ENCODE peak calls at places on chromosome 12, in six cellular contexts. One of them, this sample, is unnamed.

GRCh38 chr12:30970559-30971202 is 44.1 kb downstream of the TSPAN11 start:
- DNase-seq in fibroblast of lung: no peak
- DNase-seq in Panc1: no peak
- DNase-seq in tibial artery: no peak
- DNase-seq in neural progenitor cell: no peak
- DNase-seq in left ventricle myocardium inferior: peak; percentile 22
- DNase-seq in this sample: no peak

GRCh38 chr12:67681145-67681778 is 32.7 kb downstream of the DYRK2 start:
- DNase-seq in fibroblast of lung: peak; percentile 97
- DNase-seq in Panc1: peak; percentile 8
- DNase-seq in neural progenitor cell: no peak
- DNase-seq in tibial artery: no peak
- DNase-seq in left ventricle myocardium inferior: no peak
- DNase-seq in this sample: peak; percentile 68

GRCh38 chr12:104290320-104290719 is 13.2 kb upstream of the EID3 start:
- DNase-seq in fibroblast of lung: no peak
- DNase-seq in neural progenitor cell: no peak
- DNase-seq in Panc1: no peak
- DNase-seq in tibial artery: no peak
- DNase-seq in left ventricle myocardium inferior: no peak
- DNase-seq in this sample: no peak

GRCh38 chr12:30739020-30739419 is 15.7 kb downstream of the CAPRIN2 start:
- DNase-seq in Panc1: no peak
- DNase-seq in tibial artery: no peak
- DNase-seq in fibroblast of lung: no peak
- DNase-seq in neural progenitor cell: no peak
- DNase-seq in left ventricle myocardium inferior: no peak
- DNase-seq in this sample: no peak

GRCh38 chr12:25187781-25188180 is 7.2 kb downstream of the DNAI7 start:
- DNase-seq in left ventricle myocardium inferior: no peak
- DNase-seq in neural progenitor cell: no peak
- DNase-seq in fibroblast of lung: peak; percentile 96
- DNase-seq in tibial artery: no peak
- DNase-seq in Panc1: no peak
- DNase-seq in this sample: no peak

GRCh38 chr12:56528836-56529235 is 7.2 kb downstream of the RBMS2 start:
- DNase-seq in left ventricle myocardium inferior: no peak
- DNase-seq in tibial artery: no peak
- DNase-seq in fibroblast of lung: peak; percentile 26
- DNase-seq in neural progenitor cell: no peak
- DNase-seq in Panc1: no peak
- DNase-seq in this sample: no peak

GRCh38 chr12:71477609-71478008 is 38.0 kb downstream of the LGR5 start:
- DNase-seq in left ventricle myocardium inferior: no peak
- DNase-seq in fibroblast of lung: no peak
- DNase-seq in tibial artery: no peak
- DNase-seq in Panc1: no peak
- DNase-seq in neural progenitor cell: no peak
- DNase-seq in this sample: no peak

GRCh38 chr12:95959107-95959506 is 16.0 kb downstream of the AMDHD1 start:
- DNase-seq in fibroblast of lung: peak; percentile 15
- DNase-seq in Panc1: no peak
- DNase-seq in neural progenitor cell: peak; percentile 35
- DNase-seq in left ventricle myocardium inferior: no peak
- DNase-seq in tibial artery: no peak
- DNase-seq in this sample: no peak

GRCh38 chr12:32302218-32302826 is 97.0 kb upstream of the FGD4 start:
- DNase-seq in left ventricle myocardium inferior: no peak
- DNase-seq in neural progenitor cell: peak; percentile 46
- DNase-seq in Panc1: peak; percentile 45
- DNase-seq in tibial artery: no peak
- DNase-seq in fibroblast of lung: no peak
- DNase-seq in this sample: no peak

GRCh38 chr12:96258451-96258933 is 64.3 kb downstream of the ELK3 start:
- DNase-seq in fibroblast of lung: peak; percentile 73
- DNase-seq in left ventricle myocardium inferior: peak; percentile 61
- DNase-seq in tibial artery: peak; percentile 84
- DNase-seq in Panc1: no peak
- DNase-seq in neural progenitor cell: peak; percentile 66
- DNase-seq in this sample: peak; percentile 70

GRCh38 chr12:40058721-40059190 is 47.1 kb downstream of the SLC2A13 start:
- DNase-seq in tibial artery: no peak
- DNase-seq in Panc1: no peak
- DNase-seq in neural progenitor cell: no peak
- DNase-seq in fibroblast of lung: peak; percentile 7
- DNase-seq in left ventricle myocardium inferior: no peak
- DNase-seq in this sample: no peak

GRCh38 chr12:120783197-120783596 is 57.6 kb downstream of the ACADS start:
- DNase-seq in tibial artery: no peak
- DNase-seq in left ventricle myocardium inferior: no peak
- DNase-seq in fibroblast of lung: peak; percentile 73
- DNase-seq in neural progenitor cell: no peak
- DNase-seq in Panc1: no peak
- DNase-seq in this sample: no peak

GRCh38 chr12:40992158-40992557 is 196.0 kb upstream of the PDZRN4 start:
- DNase-seq in Panc1: no peak
- DNase-seq in tibial artery: no peak
- DNase-seq in neural progenitor cell: no peak
- DNase-seq in left ventricle myocardium inferior: no peak
- DNase-seq in fibroblast of lung: no peak
- DNase-seq in this sample: no peak

GRCh38 chr12:123384994-123385376 is 1.1 kb downstream of the KMT5A start:
- DNase-seq in Panc1: no peak
- DNase-seq in tibial artery: no peak
- DNase-seq in neural progenitor cell: no peak
- DNase-seq in fibroblast of lung: peak; percentile 63
- DNase-seq in left ventricle myocardium inferior: no peak
- DNase-seq in this sample: no peak
- H3K4me3 ChIP-seq in Panc1: peak overlapping the region; percentile 87
- H3K4me3 ChIP-seq in tibial artery: peak overlapping the region; percentile 95
- H3K4me3 ChIP-seq in neural progenitor cell: peak overlapping the region; percentile 85
- H3K4me3 ChIP-seq in fibroblast of lung: peak overlapping the region; percentile 90
- H3K4me3 ChIP-seq in left ventricle myocardium inferior: peak overlapping the region; percentile 94
- H3K4me3 ChIP-seq in this sample: peak overlapping the region; percentile 85

GRCh38 chr12:3207858-3208257 is 130.7 kb downstream of the TSPAN9 start:
- DNase-seq in Panc1: no peak
- DNase-seq in fibroblast of lung: no peak
- DNase-seq in neural progenitor cell: peak; percentile 57
- DNase-seq in tibial artery: no peak
- DNase-seq in left ventricle myocardium inferior: no peak
- DNase-seq in this sample: no peak
- TF ChIP-seq CTCF in Panc1: no peak
- TF ChIP-seq CTCF in fibroblast of lung: no peak
- TF ChIP-seq CTCF in neural progenitor cell: peak; percentile 54
- TF ChIP-seq CTCF in tibial artery: no peak
- TF ChIP-seq CTCF in left ventricle myocardium inferior: peak; percentile 52
- TF ChIP-seq CTCF in this sample: peak; percentile 57

GRCh38 chr12:17802657-17803641 is 287.0 kb downstream of the RERGL start:
- DNase-seq in neural progenitor cell: no peak
- DNase-seq in left ventricle myocardium inferior: no peak
- DNase-seq in Panc1: no peak
- DNase-seq in tibial artery: no peak
- DNase-seq in fibroblast of lung: no peak
- DNase-seq in this sample: no peak
- H3K9me3 ChIP-seq in neural progenitor cell: no peaks in the 10 kb centered on the region
- H3K9me3 ChIP-seq in left ventricle myocardium inferior: peaks cover 55% of the 10 kb centered on the region
- H3K9me3 ChIP-seq in Panc1: no peaks in the 10 kb centered on the region
- H3K9me3 ChIP-seq in tibial artery: no peaks in the 10 kb centered on the region
- H3K9me3 ChIP-seq in fibroblast of lung: no peaks in the 10 kb centered on the region
- H3K9me3 ChIP-seq in this sample: no peaks in the 10 kb centered on the region

GRCh38 chr12:93777249-93777648 is 100.1 kb downstream of the CRADD start:
- DNase-seq in neural progenitor cell: no peak
- DNase-seq in left ventricle myocardium inferior: no peak
- DNase-seq in tibial artery: no peak
- DNase-seq in Panc1: no peak
- DNase-seq in fibroblast of lung: peak; percentile 62
- DNase-seq in this sample: no peak
- H3K4me3 ChIP-seq in neural progenitor cell: no peak overlapping the region
- H3K4me3 ChIP-seq in left ventricle myocardium inferior: peak overlapping the region; percentile 32
- H3K4me3 ChIP-seq in tibial artery: no peak overlapping the region
- H3K4me3 ChIP-seq in Panc1: no peak overlapping the region
- H3K4me3 ChIP-seq in fibroblast of lung: no peak overlapping the region
- H3K4me3 ChIP-seq in this sample: no peak overlapping the region

GRCh38 chr12:6697584-6698351 is 2.8 kb downstream of the PIANP start:
- DNase-seq in fibroblast of lung: peak; percentile 40
- DNase-seq in left ventricle myocardium inferior: no peak
- DNase-seq in Panc1: no peak
- DNase-seq in tibial artery: no peak
- DNase-seq in neural progenitor cell: peak; percentile 72
- DNase-seq in this sample: no peak
- TF ChIP-seq CTCF in fibroblast of lung: peak; percentile 59
- TF ChIP-seq CTCF in left ventricle myocardium inferior: peak; percentile 56
- TF ChIP-seq CTCF in Panc1: peak; percentile 80
- TF ChIP-seq CTCF in tibial artery: no peak
- TF ChIP-seq CTCF in neural progenitor cell: peak; percentile 58
- TF ChIP-seq CTCF in this sample: peak; percentile 50

GRCh38 chr12:34406996-34407300 is 384.7 kb downstream of the ALG10 start:
- DNase-seq in fibroblast of lung: no peak
- DNase-seq in Panc1: no peak
- DNase-seq in tibial artery: peak; percentile 54
- DNase-seq in neural progenitor cell: no peak
- DNase-seq in left ventricle myocardium inferior: no peak
- DNase-seq in this sample: no peak
- H3K9me3 ChIP-seq in fibroblast of lung: no peaks in the 10 kb centered on the region
- H3K9me3 ChIP-seq in Panc1: no peaks in the 10 kb centered on the region
- H3K9me3 ChIP-seq in tibial artery: peaks cover 6% of the 10 kb centered on the region
- H3K9me3 ChIP-seq in neural progenitor cell: peaks cover 35% of the 10 kb centered on the region
- H3K9me3 ChIP-seq in left ventricle myocardium inferior: peaks cover 99% of the 10 kb centered on the region
- H3K9me3 ChIP-seq in this sample: peaks cover 59% of the 10 kb centered on the region

DNA sequence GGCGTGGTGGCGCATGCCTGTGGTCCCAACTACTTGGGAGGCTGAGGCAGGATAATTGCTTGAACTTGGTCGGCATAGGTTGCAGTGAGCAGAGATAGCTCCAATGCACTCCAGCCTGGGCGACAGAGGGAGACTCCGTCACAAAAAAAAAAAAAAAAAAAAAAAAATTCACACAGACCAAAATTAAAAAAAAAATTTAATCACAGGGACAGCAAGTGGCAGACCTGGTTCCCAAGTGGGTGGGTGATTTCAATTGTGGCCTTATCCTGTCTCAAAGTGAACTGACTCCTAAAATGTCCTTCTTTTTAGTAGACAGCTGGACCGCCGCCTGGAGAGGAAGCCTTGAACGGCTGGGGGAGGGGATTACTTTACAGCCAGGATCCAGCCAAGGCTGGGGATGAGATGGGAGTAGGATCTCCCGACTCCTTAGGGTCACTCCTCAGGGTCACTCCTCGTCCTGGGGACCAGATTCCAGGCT is 1.6 kb upstream of the KCNH3 start:
- DNase-seq in neural progenitor cell: no peak
- DNase-seq in fibroblast of lung: no peak
- DNase-seq in left ventricle myocardium inferior: no peak
- DNase-seq in Panc1: no peak
- DNase-seq in tibial artery: no peak
- DNase-seq in this sample: no peak
- H3K4me3 ChIP-seq in neural progenitor cell: peak overlapping the region; percentile 49
- H3K4me3 ChIP-seq in fibroblast of lung: peak overlapping the region; percentile 43
- H3K4me3 ChIP-seq in left ventricle myocardium inferior: peak overlapping the region; percentile 72
- H3K4me3 ChIP-seq in Panc1: peak overlapping the region; percentile 35
- H3K4me3 ChIP-seq in tibial artery: peak overlapping the region; percentile 44
- H3K4me3 ChIP-seq in this sample: peak overlapping the region; percentile 54

GRCh38 chr12:100733817-100734593 is 60.6 kb upstream of the ANO4 start:
- DNase-seq in tibial artery: no peak
- DNase-seq in fibroblast of lung: peak; percentile 23
- DNase-seq in neural progenitor cell: peak; percentile 55
- DNase-seq in Panc1: no peak
- DNase-seq in left ventricle myocardium inferior: no peak
- DNase-seq in this sample: no peak
- TF ChIP-seq CTCF in tibial artery: no peak
- TF ChIP-seq CTCF in fibroblast of lung: peak; percentile 68
- TF ChIP-seq CTCF in neural progenitor cell: peak; percentile 69
- TF ChIP-seq CTCF in Panc1: peak; percentile 75
- TF ChIP-seq CTCF in left ventricle myocardium inferior: peak; percentile 68
- TF ChIP-seq CTCF in this sample: peak; percentile 57

DNA sequence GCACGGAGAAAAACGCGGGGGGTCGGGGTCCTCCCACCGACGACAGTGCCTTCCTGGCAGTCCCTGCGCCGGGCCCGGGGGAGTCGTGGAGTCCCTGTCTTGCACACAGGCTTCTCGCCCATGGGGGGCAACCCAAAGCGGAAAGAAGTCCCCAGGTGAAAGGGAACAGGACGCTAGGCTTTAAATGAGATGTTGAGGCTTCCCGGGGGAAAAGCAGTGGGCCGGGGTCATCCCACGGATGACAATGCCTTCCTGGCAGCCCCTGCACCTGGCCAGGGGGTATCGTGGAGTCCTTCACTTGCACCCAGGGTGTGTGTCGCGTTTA is 162.9 kb upstream of the ALG10B start:
- DNase-seq in tibial artery: peak; percentile 53
- DNase-seq in fibroblast of lung: no peak
- DNase-seq in left ventricle myocardium inferior: no peak
- DNase-seq in Panc1: no peak
- DNase-seq in neural progenitor cell: no peak
- DNase-seq in this sample: no peak
- H3K9me3 ChIP-seq in tibial artery: no peaks in the 10 kb centered on the region
- H3K9me3 ChIP-seq in fibroblast of lung: no peaks in the 10 kb centered on the region
- H3K9me3 ChIP-seq in left ventricle myocardium inferior: no peaks in the 10 kb centered on the region
- H3K9me3 ChIP-seq in Panc1: no peaks in the 10 kb centered on the region
- H3K9me3 ChIP-seq in neural progenitor cell: peaks cover 8% of the 10 kb centered on the region
- H3K9me3 ChIP-seq in this sample: no peaks in the 10 kb centered on the region

DNA sequence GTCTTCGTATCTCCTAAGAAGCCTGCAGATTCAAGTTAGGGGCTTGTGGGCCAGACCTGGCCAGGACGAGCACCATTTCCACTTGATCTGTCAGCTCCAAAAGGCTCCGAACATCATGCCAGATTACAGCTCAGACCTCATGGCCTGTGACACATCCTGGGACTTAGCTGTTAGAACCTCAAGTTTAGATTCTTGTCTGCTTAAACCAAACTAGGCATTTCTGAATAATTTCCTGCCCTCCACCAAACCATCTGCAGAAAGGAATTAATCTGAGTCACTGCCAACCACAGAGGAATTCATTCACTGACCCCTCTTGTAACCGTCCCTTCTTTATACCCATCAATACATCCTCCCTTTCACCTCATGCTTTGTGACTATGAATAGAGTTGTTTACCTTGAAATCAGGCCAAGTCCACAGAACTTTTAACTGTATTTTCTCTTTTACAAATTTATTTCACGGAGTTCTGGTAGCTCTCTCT is 120.3 kb downstream of the FBXL14 start:
- DNase-seq in left ventricle myocardium inferior: no peak
- DNase-seq in fibroblast of lung: peak; percentile 99
- DNase-seq in neural progenitor cell: no peak
- DNase-seq in Panc1: peak; percentile 90
- DNase-seq in tibial artery: no peak
- DNase-seq in this sample: no peak
- H3K4me3 ChIP-seq in left ventricle myocardium inferior: no peak overlapping the region
- H3K4me3 ChIP-seq in fibroblast of lung: peak overlapping the region; percentile 36
- H3K4me3 ChIP-seq in neural progenitor cell: no peak overlapping the region
- H3K4me3 ChIP-seq in Panc1: no peak overlapping the region
- H3K4me3 ChIP-seq in tibial artery: peak overlapping the region; percentile 37
- H3K4me3 ChIP-seq in this sample: no peak overlapping the region